ENCODE peak calls at places on chromosomes 13 and 19, in eight cellular contexts. X is H1, W is GM12891, V is transverse colon, Z is breast epithelium, G is sigmoid colon, N is HepG2, S is vagina. O is an unnamed sample.
A peak's percentile ranks its signal among the peaks of the same experiment; 100 is the strongest.

GRCh38 chr13:63409791-63410351 is 1994.2 kb upstream of the PCDH20 start:
- DNase-seq in Z (no peak), X (no peak), N (no peak), V (no peak), S (no peak), G (no peak), W (no peak), O (no peak)

GRCh38 chr13:79407349-79407979 is 1.4 kb upstream of the RBM26 start:
- DNase-seq in W (no peak), N (no peak), Z (no peak), X (no peak), V (no peak), S (no peak), G (no peak), O (no peak)

GRCh38 chr13:59120297-59120843 is 1043.4 kb downstream of the DIAPH3 start:
- DNase-seq in W (no peak), X (no peak), V (no peak), Z (no peak), N (no peak), G (no peak), S (no peak), O (no peak)

GRCh38 chr19:41456342-41456918 is 13.5 kb downstream of the ERICH4 start:
- DNase-seq in V (no peak), N (no peak), W (no peak), Z (peak; percentile 39), X (no peak), S (no peak), G (no peak), O (no peak)

GRCh38 chr13:25882732-25883357 is 169.0 kb downstream of the SHISA2 start:
- DNase-seq in Z (no peak), X (no peak), G (no peak), W (no peak), N (no peak), V (no peak), S (no peak), O (no peak)

GRCh38 chr13:48072787-48073186 is 22.1 kb downstream of the MED4 start:
- DNase-seq in G (no peak), N (no peak), V (no peak), Z (no peak), W (no peak), S (no peak), X (no peak), O (no peak)

GRCh38 chr13:21420706-21421105 is 38.4 kb downstream of the ZDHHC20 start:
- DNase-seq in Z (no peak), V (no peak), G (no peak), N (no peak), W (no peak), X (no peak), S (no peak), O (no peak)

GRCh38 chr19:30222428-30222873 is 149.7 kb upstream of the ZNF536 start:
- DNase-seq in W (no peak), G (no peak), N (no peak), X (peak; percentile 90), S (no peak), Z (no peak), V (no peak), O (peak; percentile 49)

GRCh38 chr19:19540707-19541515 is 2.8 kb downstream of the CILP2 start:
- DNase-seq in V (peak; percentile 66), W (peak; percentile 69), Z (peak; percentile 48), S (no peak), N (no peak), X (peak; percentile 98), G (no peak), O (peak; percentile 76)

GRCh38 chr19:31154021-31154420 is 195.2 kb downstream of the TSHZ3 start:
- DNase-seq in W (no peak), S (no peak), G (no peak), V (no peak), N (no peak), X (no peak), Z (no peak), O (no peak)

GRCh38 chr13:98222081-98222554 is 45.0 kb upstream of the RNF113B start:
- DNase-seq in X (no peak), S (no peak), G (no peak), W (no peak), V (peak; percentile 37), Z (no peak), N (no peak), O (no peak)

GRCh38 chr19:53977991-53978731 is 13.3 kb upstream of the CACNG6 start:
- DNase-seq in G (no peak), X (peak; percentile 97), V (no peak), W (no peak), N (no peak), Z (no peak), S (no peak), O (no peak)

GRCh38 chr13:26921918-26922317 is 161.3 kb upstream of the GPR12 start:
- DNase-seq in G (no peak), S (no peak), V (no peak), X (no peak), W (no peak), N (no peak), Z (no peak), O (no peak)

GRCh38 chr13:62997038-62997619 is 1581.5 kb upstream of the PCDH20 start:
- DNase-seq in G (no peak), N (no peak), X (no peak), W (no peak), Z (no peak), V (no peak), S (no peak), O (no peak)

GRCh38 chr19:46225558-46226004 is 4.0 kb upstream of the IGFL1 start:
- DNase-seq in S (no peak), W (no peak), V (no peak), Z (no peak), X (no peak), N (no peak), G (no peak), O (no peak)

GRCh38 chr13:47680752-47681151 is 320.3 kb downstream of the SUCLA2 start:
- DNase-seq in S (no peak), V (no peak), G (no peak), Z (no peak), X (no peak), N (no peak), W (no peak), O (no peak)

GRCh38 chr13:23922005-23922932 is 25.0 kb upstream of the C1QTNF9B start:
- DNase-seq in X (no peak), S (no peak), N (no peak), W (no peak), Z (no peak), G (no peak), V (no peak), O (no peak)

GRCh38 chr13:41497436-41497835 is 40.1 kb downstream of the RGCC start:
- DNase-seq in G (no peak), X (no peak), V (no peak), S (no peak), Z (no peak), W (no peak), N (no peak), O (no peak)

GRCh38 chr13:28012896-28013295 is 24.4 kb upstream of the URAD start:
- DNase-seq in X (no peak), Z (no peak), S (no peak), N (no peak), W (no peak), G (no peak), V (no peak), O (no peak)

DNA sequence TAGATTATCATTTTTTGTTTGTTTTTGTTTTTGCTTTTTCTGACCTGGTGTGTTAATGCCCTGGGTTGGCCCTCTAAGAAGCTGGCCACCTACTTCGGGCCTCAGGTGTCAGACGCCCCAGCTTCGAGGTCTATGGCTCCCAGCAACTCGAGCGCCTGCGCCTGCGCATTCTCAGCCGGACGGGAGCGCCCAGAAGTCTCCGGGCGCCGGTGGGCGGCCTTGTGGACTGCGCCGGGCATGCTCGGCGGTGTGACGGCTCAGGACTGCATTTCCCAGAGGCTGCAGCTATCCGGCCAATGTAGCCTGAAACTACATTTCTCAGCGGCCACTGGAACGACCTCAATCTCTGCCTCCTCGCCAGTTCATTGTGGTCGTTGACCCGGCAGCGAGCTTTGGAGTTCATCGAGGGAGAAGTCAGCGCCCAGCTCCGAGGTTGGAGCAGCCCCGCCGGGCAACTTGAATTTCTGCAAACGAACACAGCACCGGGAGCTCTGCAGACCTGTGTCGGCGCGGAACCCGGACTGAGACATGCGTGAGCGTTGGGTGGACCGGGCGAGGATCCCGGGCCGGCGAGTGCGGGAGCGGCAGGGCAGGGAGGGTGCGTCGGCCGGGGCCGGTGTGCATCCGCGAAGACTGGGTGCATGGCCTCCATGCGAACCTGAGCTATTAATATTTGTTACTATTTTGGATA is at the start of gene ZNF30:
- DNase-seq in N (peak; percentile 85), W (peak; percentile 95), Z (peak; percentile 84), G (peak; percentile 95), S (no peak), V (peak; percentile 92), X (peak; percentile 90), O (peak; percentile 85)
- TF ChIP-seq POLR2A in N (peak; percentile 82), W (no peak), Z (no peak), G (no peak), S (no peak), V (peak; percentile 62), X (peak; percentile 41), O (peak; percentile 62)

GRCh38 chr19:34145741-34146202 is 26.5 kb upstream of the LSM14A start:
- DNase-seq in Z (no peak), V (peak; percentile 38), S (no peak), X (peak; percentile 53), N (peak; percentile 46), G (no peak), W (no peak), O (peak; percentile 33)

GRCh38 chr19:34136127-34136526 is 36.2 kb upstream of the LSM14A start:
- DNase-seq in X (no peak), V (no peak), N (no peak), G (no peak), Z (no peak), S (no peak), W (no peak), O (no peak)

GRCh38 chr19:34135401-34135800 is 36.9 kb upstream of the LSM14A start:
- DNase-seq in G (no peak), W (no peak), X (no peak), V (no peak), S (no peak), Z (no peak), N (no peak), O (no peak)

DNA sequence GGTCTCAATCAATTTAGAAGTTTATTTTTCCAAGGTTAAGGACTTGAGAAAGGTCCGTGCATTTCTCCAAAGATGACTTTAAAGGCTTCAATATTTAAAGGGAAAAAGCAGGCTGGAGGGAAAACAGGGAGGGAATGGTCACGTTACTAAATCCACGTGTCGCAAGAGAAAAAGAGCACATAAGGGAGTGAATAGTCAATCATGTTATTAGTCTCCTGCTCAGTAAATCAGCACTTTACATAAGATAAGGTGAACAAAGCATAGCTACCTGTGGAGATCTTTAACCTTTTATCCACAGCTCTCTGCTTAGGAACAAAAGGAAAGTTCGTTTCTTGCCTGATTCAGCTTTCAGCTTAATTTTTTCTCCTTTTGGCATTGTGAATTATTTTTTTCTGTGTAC is 31.3 kb upstream of the LSM14A start:
- DNase-seq in N (no peak), W (no peak), S (no peak), V (no peak), X (no peak), Z (no peak), G (no peak), O (no peak)
- TF ChIP-seq POLR2AphosphoS5 in N (no peak), W (no peak), S (no peak), V (no peak), X (no peak), Z (no peak), G (no peak), O (no peak)

GRCh38 chr19:5850743-5851293 is 431 bp downstream of the FUT3 start:
- DNase-seq in Z (peak; percentile 53), N (no peak), V (peak; percentile 66), G (peak; percentile 87), S (no peak), W (no peak), X (no peak), O (peak; percentile 10)
- TF ChIP-seq POLR2A in Z (no peak), N (no peak), V (no peak), G (no peak), S (no peak), W (no peak), X (no peak), O (no peak)

GRCh38 chr13:51861728-51862300 is at the start of gene CCDC70:
- DNase-seq in Z (no peak), X (no peak), G (no peak), W (no peak), N (no peak), S (no peak), V (no peak), O (no peak)
- TF ChIP-seq POLR2AphosphoS5 in Z (no peak), X (no peak), G (no peak), W (no peak), N (no peak), S (no peak), V (no peak), O (no peak)